ENCODE peak calls at places on chromosomes 5 and 9, in four cellular contexts. Q is mesendoderm, X is astrocyte, J is fibroblast of lung. M is an unnamed sample.

GRCh38 chr5:66230551-66230950 is 86.5 kb downstream of the SREK1 start:
- DNase-seq in Q (peak; percentile 88), X (peak; percentile 28), J (peak; percentile 48), M (no peak)

GRCh38 chr5:1501372-1502045 is 22.3 kb downstream of the LPCAT1 start:
- DNase-seq in Q (no peak), X (no peak), J (no peak), M (no peak)

GRCh38 chr9:134670042-134670525 is 28.5 kb downstream of the COL5A1 start:
- DNase-seq in Q (peak; percentile 82), X (peak; percentile 96), J (peak; percentile 97), M (peak; percentile 85)

GRCh38 chr9:14310247-14310646 is 3.7 kb downstream of the NFIB start:
- DNase-seq in Q (no peak), X (no peak), J (no peak), M (peak; percentile 34)

GRCh38 chr5:36701085-36701691 is 94.8 kb downstream of the SLC1A3 start:
- DNase-seq in Q (no peak), X (no peak), J (no peak), M (no peak)

GRCh38 chr9:92146610-92147009 is 31.4 kb upstream of the SPTLC1 start:
- DNase-seq in Q (no peak), X (peak; percentile 49), J (peak; percentile 57), M (no peak)

GRCh38 chr9:137436761-137437600 is 4.2 kb downstream of the ENTPD8 start:
- DNase-seq in Q (no peak), X (no peak), J (no peak), M (no peak)

GRCh38 chr5:67319935-67320725 is 123.5 kb upstream of the CD180 start:
- DNase-seq in Q (no peak), X (peak; percentile 89), J (peak; percentile 88), M (peak; percentile 79)

GRCh38 chr9:126755325-126755875 is 49.4 kb upstream of the ZBTB43 start:
- DNase-seq in Q (no peak), X (no peak), J (no peak), M (no peak)

GRCh38 chr9:93574091-93574899 is 2.1 kb upstream of the PHF2 start:
- DNase-seq in Q (no peak), X (no peak), J (no peak), M (no peak)

GRCh38 chr5:151646334-151646733 is 40.4 kb downstream of the SPARC start:
- DNase-seq in Q (no peak), X (no peak), J (no peak), M (no peak)

GRCh38 chr9:114209151-114209550 is 53.8 kb downstream of the COL27A1 start:
- DNase-seq in Q (no peak), X (no peak), J (no peak), M (no peak)

GRCh38 chr5:73963021-73963420 is 337.0 kb downstream of the ARHGEF28 start:
- DNase-seq in Q (no peak), X (peak; percentile 87), J (peak; percentile 89), M (peak; percentile 63)

GRCh38 chr9:127402401-127403090 is 5.6 kb downstream of the SLC2A8 start:
- DNase-seq in Q (no peak), X (no peak), J (no peak), M (no peak)

GRCh38 chr5:104266161-104266560 is 703.6 kb upstream of the NUDT12 start:
- DNase-seq in Q (no peak), X (peak; percentile 17), J (peak; percentile 27), M (no peak)

GRCh38 chr5:154287136-154287535 is 96.6 kb downstream of the GALNT10 start:
- DNase-seq in Q (peak; percentile 93), X (peak; percentile 94), J (peak; percentile 97), M (peak; percentile 32)

GRCh38 chr5:107381189-107381856 is 289.4 kb downstream of the EFNA5 start:
- DNase-seq in Q (no peak), X (peak; percentile 80), J (peak; percentile 88), M (peak; percentile 59)

GRCh38 chr5:173642895-173643481 is 26.5 kb upstream of the BOD1 start:
- DNase-seq in Q (no peak), X (no peak), J (no peak), M (no peak)

GRCh38 chr5:91329273-91329672 is 53.8 kb downstream of the ARRDC3 start:
- DNase-seq in Q (no peak), X (no peak), J (no peak), M (no peak)

GRCh38 chr5:173762045-173762444 is 126.1 kb upstream of the CPEB4 start:
- DNase-seq in Q (no peak), X (no peak), J (no peak), M (no peak)

GRCh38 chr9:13388157-13388556 is 108.7 kb upstream of the MPDZ start:
- DNase-seq in Q (no peak), X (peak; percentile 92), J (peak; percentile 93), M (no peak)

GRCh38 chr5:29963956-29964355 is 1229.5 kb upstream of the CDH6 start:
- DNase-seq in Q (no peak), X (no peak), J (no peak), M (no peak)

GRCh38 chr5:162565-163337 is 28.5 kb upstream of the LRRC14B start:
- DNase-seq in Q (no peak), X (no peak), J (no peak), M (no peak)

GRCh38 chr5:168822745-168823281 is 243.6 kb upstream of the PANK3 start:
- DNase-seq in Q (no peak), X (peak; percentile 3), J (peak; percentile 10), M (no peak)

GRCh38 chr9:113609562-113610318 is 146.2 kb downstream of the RGS3 start:
- DNase-seq in Q (peak; percentile 88), X (no peak), J (peak; percentile 62), M (no peak)

GRCh38 chr5:87499478-87500410 is 87.0 kb upstream of the CCNH start:
- DNase-seq in Q (no peak), X (no peak), J (no peak), M (peak; percentile 11)

GRCh38 chr5:158013939-158014338 is 155.0 kb upstream of the CLINT1 start:
- DNase-seq in Q (peak; percentile 89), X (peak; percentile 42), J (peak; percentile 54), M (no peak)

GRCh38 chr9:70924905-70925547 is 196.4 kb downstream of the TRPM3 start:
- DNase-seq in Q (peak; percentile 75), X (peak; percentile 80), J (peak; percentile 87), M (peak; percentile 57)

GRCh38 chr9:35367451-35367850 is 122.5 kb upstream of the RUSC2 start:
- DNase-seq in Q (peak; percentile 74), X (peak; percentile 96), J (peak; percentile 97), M (peak; percentile 90)

GRCh38 chr9:123049589-123050222 is 16.2 kb downstream of the GPR21 start:
- DNase-seq in Q (no peak), X (peak; percentile 38), J (peak; percentile 52), M (no peak)

GRCh38 chr5:132496631-132497487 is 6.3 kb upstream of the IRF1 start:
- DNase-seq in Q (peak; percentile 82), X (peak; percentile 72), J (peak; percentile 87), M (no peak)
- H3K4me1 ChIP-seq in Q (peaks cover 7% of the 10 kb centered on the region), X (peaks cover 39% of the 10 kb centered on the region), J (peaks cover 45% of the 10 kb centered on the region), M (peaks cover 9% of the 10 kb centered on the region)

GRCh38 chr9:128920381-128921058 is at the start of gene PHYHD1:
- DNase-seq in Q (no peak), X (peak; percentile 72), J (peak; percentile 83), M (peak; percentile 59)

GRCh38 chr9:128923493-128923883 is 2.7 kb downstream of the PHYHD1 start:
- DNase-seq in Q (no peak), X (no peak), J (no peak), M (no peak)

GRCh38 chr9:128919409-128919808 is 1.4 kb upstream of the PHYHD1 start:
- DNase-seq in Q (no peak), X (no peak), J (no peak), M (no peak)

GRCh38 chr9:128918921-128919320 is 1.9 kb upstream of the PHYHD1 start:
- DNase-seq in Q (no peak), X (no peak), J (no peak), M (no peak)

DNA sequence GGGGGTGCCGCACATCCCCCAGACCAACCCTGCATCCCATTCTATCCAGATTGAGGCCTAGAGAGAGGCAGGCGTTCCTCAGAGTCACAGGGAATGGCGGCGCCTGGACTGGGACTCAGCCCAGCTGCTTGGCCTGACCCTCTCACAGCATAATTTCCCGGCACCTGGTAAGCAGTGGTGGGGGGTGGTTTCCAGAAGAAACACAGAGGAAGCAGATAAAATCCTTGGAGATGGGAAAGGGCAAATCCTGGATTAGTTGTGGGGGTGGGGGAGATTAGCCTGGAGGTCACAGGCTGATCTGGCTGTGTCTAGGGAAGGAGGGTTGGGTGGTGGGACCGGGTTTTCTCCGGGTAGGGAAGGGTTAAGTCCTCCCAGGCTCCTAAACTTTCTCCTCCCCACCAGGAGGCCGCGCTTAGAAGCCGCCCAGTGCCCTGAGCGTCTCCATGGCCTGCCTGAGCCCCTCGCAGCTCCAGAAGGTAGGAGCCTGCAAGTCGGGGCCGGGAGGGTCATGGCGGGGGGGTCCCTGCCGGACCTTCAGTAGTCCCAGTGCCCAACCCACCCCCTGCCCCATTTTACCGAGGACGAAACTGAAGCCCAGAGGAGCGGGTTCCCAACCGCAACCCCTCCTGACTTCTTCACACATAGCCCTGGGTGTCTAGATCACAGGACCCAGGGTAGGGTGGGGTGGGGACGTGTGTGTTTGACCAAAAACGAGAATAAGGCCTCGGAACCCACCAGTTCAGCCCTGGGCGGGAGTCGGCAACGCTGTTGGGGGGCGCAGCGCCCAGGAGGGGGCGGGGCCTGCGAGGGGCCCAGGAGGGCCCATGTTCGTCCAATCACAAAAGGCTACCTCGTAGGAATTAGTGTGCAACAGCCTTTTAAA is 1.3 kb downstream of the PHYHD1 start:
- DNase-seq in Q (peak; percentile 92), X (no peak), J (peak; percentile 33), M (no peak)
- H3K4me1 ChIP-seq in Q (peaks cover 4% of the 10 kb centered on the region), X (peaks cover 11% of the 10 kb centered on the region), J (peaks cover 19% of the 10 kb centered on the region), M (peaks cover 13% of the 10 kb centered on the region)

GRCh38 chr5:38548064-38548759 is 8.2 kb downstream of the LIFR start:
- DNase-seq in Q (no peak), X (no peak), J (no peak), M (no peak)
- H3K4me1 ChIP-seq in Q (peaks cover 5% of the 10 kb centered on the region), X (peaks cover 31% of the 10 kb centered on the region), J (peaks cover 12% of the 10 kb centered on the region), M (no peaks in the 10 kb centered on the region)

GRCh38 chr5:88813244-88813643 is 69.7 kb downstream of the MEF2C start:
- DNase-seq in Q (no peak), X (no peak), J (no peak), M (no peak)
- H3K4me1 ChIP-seq in Q (no peaks in the 10 kb centered on the region), X (no peaks in the 10 kb centered on the region), J (no peaks in the 10 kb centered on the region), M (no peaks in the 10 kb centered on the region)

GRCh38 chr5:137466888-137467287 is 32.2 kb downstream of the SPOCK1 start:
- DNase-seq in Q (no peak), X (peak; percentile 58), J (peak; percentile 69), M (no peak)
- H3K4me1 ChIP-seq in Q (no peaks in the 10 kb centered on the region), X (peaks cover 31% of the 10 kb centered on the region), J (peaks cover 14% of the 10 kb centered on the region), M (no peaks in the 10 kb centered on the region)

GRCh38 chr5:148843510-148844318 is 17.3 kb downstream of the ADRB2 start:
- DNase-seq in Q (no peak), X (peak; percentile 14), J (peak; percentile 35), M (no peak)

GRCh38 chr5:148849461-148849860 is 23.1 kb downstream of the ADRB2 start:
- DNase-seq in Q (no peak), X (no peak), J (no peak), M (no peak)

GRCh38 chr5:148848378-148849031 is 22.1 kb downstream of the ADRB2 start:
- DNase-seq in Q (no peak), X (no peak), J (no peak), M (no peak)

GRCh38 chr5:148844433-148845279 is 18.2 kb downstream of the ADRB2 start:
- DNase-seq in Q (no peak), X (peak; percentile 12), J (peak; percentile 19), M (no peak)

GRCh38 chr5:148846930-148847329 is 20.5 kb downstream of the ADRB2 start:
- DNase-seq in Q (no peak), X (peak; percentile 19), J (peak; percentile 38), M (no peak)
- H3K4me1 ChIP-seq in Q (no peaks in the 10 kb centered on the region), X (peaks cover 12% of the 10 kb centered on the region), J (peaks cover 6% of the 10 kb centered on the region), M (peaks cover 12% of the 10 kb centered on the region)